ENCODE peak calls at places on chromosomes 5 and 9, in four cellular contexts. A, X, Y and W are unnamed samples.

GRCh38 chr5:134460551-134460950 is 48.9 kb upstream of the CDKN2AIPNL start:
- DNase-seq in A (no peak), X (no peak), Y (no peak), W (no peak)

GRCh38 chr9:91127653-91128052 is 234.1 kb downstream of the AUH start:
- DNase-seq in A (no peak), X (no peak), Y (no peak), W (no peak)

GRCh38 chr5:137737349-137738256 is 1.7 kb upstream of the KLHL3 start:
- DNase-seq in A (no peak), X (peak), Y (peak), W (no peak)

GRCh38 chr5:132013006-132013689 is 1.7 kb upstream of the ACSL6 start:
- DNase-seq in A (no peak), X (peak), Y (no peak), W (no peak)

GRCh38 chr9:74887041-74887980 is at the start of gene TRPM6:
- DNase-seq in A (peak), X (peak), Y (no peak), W (peak)

GRCh38 chr5:151239237-151239861 is 13.6 kb upstream of the GM2A start:
- DNase-seq in A (peak), X (peak), Y (peak), W (peak)

GRCh38 chr5:87020099-87020934 is 247.4 kb upstream of the RASA1 start:
- DNase-seq in A (no peak), X (peak), Y (peak), W (no peak)

GRCh38 chr5:132459031-132459982 is 31.3 kb downstream of the IRF1 start:
- DNase-seq in A (no peak), X (peak), Y (no peak), W (no peak)